ENCODE peak calls at places on chromosome 1, in eight cellular contexts. One of them, this sample, is unnamed.

GRCh38 chr1:74689800-74690696 is 16.5 kb upstream of the ERICH3 start:
- DNase-seq in CD4-positive, CD25-positive, alpha-beta regulatory T cell: peak; percentile 3
- DNase-seq in left lung: no peak
- DNase-seq in esophagus muscularis mucosa: no peak
- DNase-seq in GM04503: peak; percentile 14
- DNase-seq in ovary: no peak
- DNase-seq in putamen: peak; percentile 54
- DNase-seq in T1000: peak; percentile 32
- DNase-seq in this sample: no peak

GRCh38 chr1:90963651-90964050 is 58.2 kb downstream of the ZNF644 start:
- DNase-seq in CD4-positive, CD25-positive, alpha-beta regulatory T cell: no peak
- DNase-seq in left lung: no peak
- DNase-seq in esophagus muscularis mucosa: no peak
- DNase-seq in GM04503: no peak
- DNase-seq in ovary: no peak
- DNase-seq in putamen: no peak
- DNase-seq in T1000: no peak
- DNase-seq in this sample: no peak

GRCh38 chr1:219324629-219325367 is 151.1 kb downstream of the LYPLAL1 start:
- DNase-seq in CD4-positive, CD25-positive, alpha-beta regulatory T cell: no peak
- DNase-seq in left lung: no peak
- DNase-seq in esophagus muscularis mucosa: no peak
- DNase-seq in GM04503: peak; percentile 63
- DNase-seq in ovary: no peak
- DNase-seq in putamen: no peak
- DNase-seq in T1000: peak; percentile 9
- DNase-seq in this sample: no peak

GRCh38 chr1:9887070-9887469 is 23.0 kb downstream of the CTNNBIP1 start:
- DNase-seq in CD4-positive, CD25-positive, alpha-beta regulatory T cell: no peak
- DNase-seq in left lung: no peak
- DNase-seq in esophagus muscularis mucosa: no peak
- DNase-seq in GM04503: no peak
- DNase-seq in ovary: no peak
- DNase-seq in putamen: no peak
- DNase-seq in T1000: no peak
- DNase-seq in this sample: no peak

GRCh38 chr1:54230507-54231339 is 30.8 kb downstream of the MRPL37 start:
- DNase-seq in CD4-positive, CD25-positive, alpha-beta regulatory T cell: no peak
- DNase-seq in left lung: no peak
- DNase-seq in esophagus muscularis mucosa: no peak
- DNase-seq in GM04503: no peak
- DNase-seq in ovary: no peak
- DNase-seq in putamen: no peak
- DNase-seq in T1000: no peak
- DNase-seq in this sample: no peak

GRCh38 chr1:248748211-248748610 is 7.3 kb downstream of the LYPD8 start:
- DNase-seq in CD4-positive, CD25-positive, alpha-beta regulatory T cell: no peak
- DNase-seq in left lung: no peak
- DNase-seq in esophagus muscularis mucosa: no peak
- DNase-seq in GM04503: no peak
- DNase-seq in ovary: no peak
- DNase-seq in putamen: peak; percentile 8
- DNase-seq in T1000: no peak
- DNase-seq in this sample: no peak

GRCh38 chr1:14602131-14602530 is 3.6 kb downstream of the KAZN start:
- DNase-seq in CD4-positive, CD25-positive, alpha-beta regulatory T cell: no peak
- DNase-seq in left lung: no peak
- DNase-seq in esophagus muscularis mucosa: peak; percentile 94
- DNase-seq in GM04503: no peak
- DNase-seq in ovary: peak; percentile 63
- DNase-seq in putamen: peak; percentile 47
- DNase-seq in T1000: no peak
- DNase-seq in this sample: no peak

GRCh38 chr1:93692983-93693591 is 11.4 kb upstream of the BCAR3 start:
- DNase-seq in CD4-positive, CD25-positive, alpha-beta regulatory T cell: no peak
- DNase-seq in left lung: peak; percentile 61
- DNase-seq in esophagus muscularis mucosa: no peak
- DNase-seq in GM04503: peak; percentile 71
- DNase-seq in ovary: no peak
- DNase-seq in putamen: no peak
- DNase-seq in T1000: peak; percentile 54
- DNase-seq in this sample: no peak

GRCh38 chr1:33609739-33610138 is 137.3 kb downstream of the ZSCAN20 start:
- DNase-seq in CD4-positive, CD25-positive, alpha-beta regulatory T cell: no peak
- DNase-seq in left lung: no peak
- DNase-seq in esophagus muscularis mucosa: peak; percentile 57
- DNase-seq in GM04503: no peak
- DNase-seq in ovary: no peak
- DNase-seq in putamen: no peak
- DNase-seq in T1000: no peak
- DNase-seq in this sample: no peak

GRCh38 chr1:12408662-12409061 is 178.8 kb downstream of the VPS13D start:
- DNase-seq in CD4-positive, CD25-positive, alpha-beta regulatory T cell: no peak
- DNase-seq in left lung: no peak
- DNase-seq in esophagus muscularis mucosa: no peak
- DNase-seq in GM04503: no peak
- DNase-seq in ovary: no peak
- DNase-seq in putamen: no peak
- DNase-seq in T1000: no peak
- DNase-seq in this sample: no peak

GRCh38 chr1:213982814-213983588 is 4.8 kb upstream of the PROX1 start:
- DNase-seq in CD4-positive, CD25-positive, alpha-beta regulatory T cell: no peak
- DNase-seq in left lung: no peak
- DNase-seq in esophagus muscularis mucosa: no peak
- DNase-seq in GM04503: no peak
- DNase-seq in ovary: no peak
- DNase-seq in putamen: no peak
- DNase-seq in T1000: no peak
- DNase-seq in this sample: peak; percentile 73

GRCh38 chr1:32877211-32878110 is 6.7 kb upstream of the FNDC5 start:
- DNase-seq in CD4-positive, CD25-positive, alpha-beta regulatory T cell: no peak
- DNase-seq in left lung: peak; percentile 30
- DNase-seq in esophagus muscularis mucosa: no peak
- DNase-seq in GM04503: no peak
- DNase-seq in ovary: peak; percentile 79
- DNase-seq in putamen: no peak
- DNase-seq in T1000: no peak
- DNase-seq in this sample: no peak

GRCh38 chr1:210899676-210900075 is 234.3 kb downstream of the KCNH1 start:
- DNase-seq in CD4-positive, CD25-positive, alpha-beta regulatory T cell: no peak
- DNase-seq in left lung: no peak
- DNase-seq in esophagus muscularis mucosa: no peak
- DNase-seq in GM04503: no peak
- DNase-seq in ovary: no peak
- DNase-seq in putamen: no peak
- DNase-seq in T1000: no peak
- DNase-seq in this sample: no peak

GRCh38 chr1:2194319-2194897 is at the start of gene FAAP20:
- DNase-seq in CD4-positive, CD25-positive, alpha-beta regulatory T cell: peak; percentile 64
- DNase-seq in left lung: no peak
- DNase-seq in esophagus muscularis mucosa: no peak
- DNase-seq in GM04503: no peak
- DNase-seq in ovary: no peak
- DNase-seq in putamen: no peak
- DNase-seq in T1000: peak; percentile 88
- DNase-seq in this sample: no peak

GRCh38 chr1:51851882-51852396 is 26.6 kb downstream of the NRDC start:
- DNase-seq in CD4-positive, CD25-positive, alpha-beta regulatory T cell: no peak
- DNase-seq in left lung: no peak
- DNase-seq in esophagus muscularis mucosa: no peak
- DNase-seq in GM04503: no peak
- DNase-seq in ovary: no peak
- DNase-seq in putamen: no peak
- DNase-seq in T1000: no peak
- DNase-seq in this sample: no peak

GRCh38 chr1:2795926-2796325 is 5.6 kb downstream of the TTC34 start:
- DNase-seq in CD4-positive, CD25-positive, alpha-beta regulatory T cell: no peak
- DNase-seq in left lung: no peak
- DNase-seq in esophagus muscularis mucosa: no peak
- DNase-seq in GM04503: no peak
- DNase-seq in ovary: no peak
- DNase-seq in putamen: no peak
- DNase-seq in T1000: no peak
- DNase-seq in this sample: no peak

GRCh38 chr1:95742591-95743089 is 508.6 kb downstream of the RWDD3 start:
- DNase-seq in CD4-positive, CD25-positive, alpha-beta regulatory T cell: no peak
- DNase-seq in left lung: no peak
- DNase-seq in esophagus muscularis mucosa: no peak
- DNase-seq in GM04503: peak; percentile 3
- DNase-seq in ovary: no peak
- DNase-seq in putamen: no peak
- DNase-seq in T1000: peak; percentile 89
- DNase-seq in this sample: no peak

GRCh38 chr1:209853677-209854076 is 25.9 kb downstream of the UTP25 start:
- DNase-seq in CD4-positive, CD25-positive, alpha-beta regulatory T cell: no peak
- DNase-seq in left lung: no peak
- DNase-seq in esophagus muscularis mucosa: no peak
- DNase-seq in GM04503: no peak
- DNase-seq in ovary: no peak
- DNase-seq in putamen: no peak
- DNase-seq in T1000: no peak
- DNase-seq in this sample: no peak

GRCh38 chr1:45348020-45348419 is 7.8 kb upstream of the MUTYH start:
- DNase-seq in CD4-positive, CD25-positive, alpha-beta regulatory T cell: no peak
- DNase-seq in left lung: no peak
- DNase-seq in esophagus muscularis mucosa: no peak
- DNase-seq in GM04503: no peak
- DNase-seq in ovary: no peak
- DNase-seq in putamen: no peak
- DNase-seq in T1000: no peak
- DNase-seq in this sample: no peak

GRCh38 chr1:44271646-44272045 is 58.4 kb downstream of the DMAP1 start:
- DNase-seq in CD4-positive, CD25-positive, alpha-beta regulatory T cell: no peak
- DNase-seq in left lung: no peak
- DNase-seq in esophagus muscularis mucosa: no peak
- DNase-seq in GM04503: no peak
- DNase-seq in ovary: no peak
- DNase-seq in putamen: no peak
- DNase-seq in T1000: no peak
- DNase-seq in this sample: no peak

GRCh38 chr1:58204284-58204683 is 342.2 kb downstream of the OMA1 start:
- DNase-seq in CD4-positive, CD25-positive, alpha-beta regulatory T cell: no peak
- DNase-seq in left lung: no peak
- DNase-seq in esophagus muscularis mucosa: no peak
- DNase-seq in GM04503: no peak
- DNase-seq in ovary: no peak
- DNase-seq in putamen: no peak
- DNase-seq in T1000: no peak
- DNase-seq in this sample: no peak

GRCh38 chr1:175133693-175134435 is 58.7 kb downstream of the KIAA0040 start:
- DNase-seq in CD4-positive, CD25-positive, alpha-beta regulatory T cell: no peak
- DNase-seq in left lung: no peak
- DNase-seq in esophagus muscularis mucosa: no peak
- DNase-seq in GM04503: no peak
- DNase-seq in ovary: no peak
- DNase-seq in putamen: no peak
- DNase-seq in T1000: no peak
- DNase-seq in this sample: no peak

GRCh38 chr1:19643113-19643512 is 998 bp upstream of the NBL1 start:
- DNase-seq in CD4-positive, CD25-positive, alpha-beta regulatory T cell: no peak
- DNase-seq in left lung: no peak
- DNase-seq in esophagus muscularis mucosa: no peak
- DNase-seq in GM04503: no peak
- DNase-seq in ovary: no peak
- DNase-seq in putamen: no peak
- DNase-seq in T1000: no peak
- DNase-seq in this sample: no peak

GRCh38 chr1:205764578-205764977 is 10.7 kb downstream of the RAB29 start:
- DNase-seq in CD4-positive, CD25-positive, alpha-beta regulatory T cell: no peak
- DNase-seq in left lung: no peak
- DNase-seq in esophagus muscularis mucosa: no peak
- DNase-seq in GM04503: no peak
- DNase-seq in ovary: no peak
- DNase-seq in putamen: no peak
- DNase-seq in T1000: no peak
- DNase-seq in this sample: no peak

GRCh38 chr1:66809736-66810326 is 8.8 kb upstream of the INSL5 start:
- DNase-seq in CD4-positive, CD25-positive, alpha-beta regulatory T cell: no peak
- DNase-seq in left lung: no peak
- DNase-seq in esophagus muscularis mucosa: no peak
- DNase-seq in GM04503: no peak
- DNase-seq in ovary: no peak
- DNase-seq in putamen: no peak
- DNase-seq in T1000: no peak
- DNase-seq in this sample: no peak

GRCh38 chr1:110875216-110875731 is 2.3 kb downstream of the CD53 start:
- DNase-seq in CD4-positive, CD25-positive, alpha-beta regulatory T cell: peak; percentile 31
- DNase-seq in left lung: no peak
- DNase-seq in esophagus muscularis mucosa: no peak
- DNase-seq in GM04503: no peak
- DNase-seq in ovary: no peak
- DNase-seq in putamen: no peak
- DNase-seq in T1000: no peak
- DNase-seq in this sample: no peak